ENCODE peak calls at places on chromosome 3, in ten cellular contexts. One of them, this sample, is unnamed.

GRCh38 chr3:148971819-148972218 is 19.5 kb upstream of the GYG1 start:
- DNase-seq in stomach: peak
- DNase-seq in spleen: no peak
- DNase-seq in esophagus muscularis mucosa: no peak
- DNase-seq in HL-60: no peak
- DNase-seq in SK-N-MC: no peak
- DNase-seq in breast epithelium: no peak
- DNase-seq in upper lobe of left lung: no peak
- DNase-seq in GM12891: no peak
- DNase-seq in transverse colon: no peak
- DNase-seq in this sample: no peak

GRCh38 chr3:15796331-15796730 is 1.4 kb downstream of the ANKRD28 start:
- DNase-seq in stomach: no peak
- DNase-seq in spleen: no peak
- DNase-seq in esophagus muscularis mucosa: no peak
- DNase-seq in HL-60: no peak
- DNase-seq in SK-N-MC: no peak
- DNase-seq in breast epithelium: no peak
- DNase-seq in upper lobe of left lung: no peak
- DNase-seq in GM12891: no peak
- DNase-seq in transverse colon: no peak
- DNase-seq in this sample: no peak

GRCh38 chr3:172351895-172352466 is 96.3 kb downstream of the GHSR start:
- DNase-seq in stomach: no peak
- DNase-seq in spleen: no peak
- DNase-seq in esophagus muscularis mucosa: no peak
- DNase-seq in HL-60: no peak
- DNase-seq in SK-N-MC: no peak
- DNase-seq in breast epithelium: no peak
- DNase-seq in upper lobe of left lung: no peak
- DNase-seq in GM12891: no peak
- DNase-seq in transverse colon: no peak
- DNase-seq in this sample: no peak

GRCh38 chr3:114451561-114452018 is 157.8 kb downstream of the TIGIT start:
- DNase-seq in stomach: peak
- DNase-seq in spleen: no peak
- DNase-seq in esophagus muscularis mucosa: no peak
- DNase-seq in HL-60: no peak
- DNase-seq in SK-N-MC: no peak
- DNase-seq in breast epithelium: no peak
- DNase-seq in upper lobe of left lung: no peak
- DNase-seq in GM12891: no peak
- DNase-seq in transverse colon: peak
- DNase-seq in this sample: no peak

GRCh38 chr3:46368569-46368968 is 2.2 kb upstream of the CCR5 start:
- DNase-seq in stomach: peak
- DNase-seq in spleen: peak
- DNase-seq in esophagus muscularis mucosa: no peak
- DNase-seq in HL-60: peak
- DNase-seq in SK-N-MC: no peak
- DNase-seq in breast epithelium: no peak
- DNase-seq in upper lobe of left lung: no peak
- DNase-seq in GM12891: no peak
- DNase-seq in transverse colon: peak
- DNase-seq in this sample: no peak

GRCh38 chr3:46930945-46931403 is 45.6 kb downstream of the CCDC12 start:
- DNase-seq in stomach: peak
- DNase-seq in spleen: peak
- DNase-seq in esophagus muscularis mucosa: no peak
- DNase-seq in HL-60: no peak
- DNase-seq in SK-N-MC: no peak
- DNase-seq in breast epithelium: no peak
- DNase-seq in upper lobe of left lung: no peak
- DNase-seq in GM12891: no peak
- DNase-seq in transverse colon: no peak
- DNase-seq in this sample: no peak

GRCh38 chr3:83435173-83435572 is 1523.6 kb upstream of the CADM2 start:
- DNase-seq in stomach: no peak
- DNase-seq in spleen: no peak
- DNase-seq in esophagus muscularis mucosa: no peak
- DNase-seq in HL-60: no peak
- DNase-seq in SK-N-MC: no peak
- DNase-seq in breast epithelium: no peak
- DNase-seq in upper lobe of left lung: peak
- DNase-seq in GM12891: no peak
- DNase-seq in transverse colon: no peak
- DNase-seq in this sample: no peak

GRCh38 chr3:126522363-126522788 is 1.6 kb upstream of the CHST13 start:
- DNase-seq in stomach: peak
- DNase-seq in spleen: peak
- DNase-seq in esophagus muscularis mucosa: no peak
- DNase-seq in HL-60: peak
- DNase-seq in SK-N-MC: no peak
- DNase-seq in breast epithelium: peak
- DNase-seq in upper lobe of left lung: no peak
- DNase-seq in GM12891: peak
- DNase-seq in transverse colon: peak
- DNase-seq in this sample: no peak

GRCh38 chr3:13494463-13495350 is 14.6 kb downstream of the HDAC11 start:
- DNase-seq in stomach: no peak
- DNase-seq in spleen: peak
- DNase-seq in esophagus muscularis mucosa: no peak
- DNase-seq in HL-60: peak
- DNase-seq in SK-N-MC: no peak
- DNase-seq in breast epithelium: no peak
- DNase-seq in upper lobe of left lung: peak
- DNase-seq in GM12891: no peak
- DNase-seq in transverse colon: no peak
- DNase-seq in this sample: no peak

GRCh38 chr3:173976281-173976680 is 578.7 kb downstream of the NLGN1 start:
- DNase-seq in stomach: no peak
- DNase-seq in spleen: no peak
- DNase-seq in esophagus muscularis mucosa: no peak
- DNase-seq in HL-60: no peak
- DNase-seq in SK-N-MC: no peak
- DNase-seq in breast epithelium: no peak
- DNase-seq in upper lobe of left lung: no peak
- DNase-seq in GM12891: no peak
- DNase-seq in transverse colon: no peak
- DNase-seq in this sample: no peak

GRCh38 chr3:173398111-173398479 is 551 bp downstream of the NLGN1 start:
- DNase-seq in stomach: no peak
- DNase-seq in spleen: no peak
- DNase-seq in esophagus muscularis mucosa: no peak
- DNase-seq in HL-60: no peak
- DNase-seq in SK-N-MC: peak
- DNase-seq in breast epithelium: no peak
- DNase-seq in upper lobe of left lung: no peak
- DNase-seq in GM12891: no peak
- DNase-seq in transverse colon: no peak
- DNase-seq in this sample: no peak

GRCh38 chr3:194255252-194256039 is 95.7 kb downstream of the CPN2 start:
- DNase-seq in stomach: peak
- DNase-seq in spleen: peak
- DNase-seq in esophagus muscularis mucosa: peak
- DNase-seq in HL-60: peak
- DNase-seq in SK-N-MC: no peak
- DNase-seq in breast epithelium: peak
- DNase-seq in upper lobe of left lung: peak
- DNase-seq in GM12891: no peak
- DNase-seq in transverse colon: peak
- DNase-seq in this sample: peak

GRCh38 chr3:59940690-59941089 is 890.9 kb upstream of the CFAP20DC start:
- DNase-seq in stomach: no peak
- DNase-seq in spleen: no peak
- DNase-seq in esophagus muscularis mucosa: no peak
- DNase-seq in HL-60: peak
- DNase-seq in SK-N-MC: no peak
- DNase-seq in breast epithelium: no peak
- DNase-seq in upper lobe of left lung: no peak
- DNase-seq in GM12891: no peak
- DNase-seq in transverse colon: no peak
- DNase-seq in this sample: no peak

GRCh38 chr3:153513236-153513635 is 351.2 kb downstream of the RAP2B start:
- DNase-seq in stomach: no peak
- DNase-seq in spleen: no peak
- DNase-seq in esophagus muscularis mucosa: no peak
- DNase-seq in HL-60: no peak
- DNase-seq in SK-N-MC: no peak
- DNase-seq in breast epithelium: no peak
- DNase-seq in upper lobe of left lung: no peak
- DNase-seq in GM12891: no peak
- DNase-seq in transverse colon: no peak
- DNase-seq in this sample: no peak

GRCh38 chr3:186931487-186932280 is 1.4 kb downstream of the ST6GAL1 start:
- DNase-seq in stomach: peak
- DNase-seq in spleen: peak
- DNase-seq in esophagus muscularis mucosa: no peak
- DNase-seq in HL-60: peak
- DNase-seq in SK-N-MC: no peak
- DNase-seq in breast epithelium: no peak
- DNase-seq in upper lobe of left lung: peak
- DNase-seq in GM12891: no peak
- DNase-seq in transverse colon: peak
- DNase-seq in this sample: no peak
- TF ChIP-seq POLR2AphosphoS5 in stomach: no peak
- TF ChIP-seq POLR2AphosphoS5 in spleen: peak
- TF ChIP-seq POLR2AphosphoS5 in esophagus muscularis mucosa: no peak
- TF ChIP-seq POLR2AphosphoS5 in HL-60: no peak
- TF ChIP-seq POLR2AphosphoS5 in SK-N-MC: no peak
- TF ChIP-seq POLR2AphosphoS5 in breast epithelium: no peak
- TF ChIP-seq POLR2AphosphoS5 in upper lobe of left lung: peak
- TF ChIP-seq POLR2AphosphoS5 in GM12891: no peak
- TF ChIP-seq POLR2AphosphoS5 in transverse colon: no peak
- TF ChIP-seq POLR2AphosphoS5 in this sample: peak

DNA sequence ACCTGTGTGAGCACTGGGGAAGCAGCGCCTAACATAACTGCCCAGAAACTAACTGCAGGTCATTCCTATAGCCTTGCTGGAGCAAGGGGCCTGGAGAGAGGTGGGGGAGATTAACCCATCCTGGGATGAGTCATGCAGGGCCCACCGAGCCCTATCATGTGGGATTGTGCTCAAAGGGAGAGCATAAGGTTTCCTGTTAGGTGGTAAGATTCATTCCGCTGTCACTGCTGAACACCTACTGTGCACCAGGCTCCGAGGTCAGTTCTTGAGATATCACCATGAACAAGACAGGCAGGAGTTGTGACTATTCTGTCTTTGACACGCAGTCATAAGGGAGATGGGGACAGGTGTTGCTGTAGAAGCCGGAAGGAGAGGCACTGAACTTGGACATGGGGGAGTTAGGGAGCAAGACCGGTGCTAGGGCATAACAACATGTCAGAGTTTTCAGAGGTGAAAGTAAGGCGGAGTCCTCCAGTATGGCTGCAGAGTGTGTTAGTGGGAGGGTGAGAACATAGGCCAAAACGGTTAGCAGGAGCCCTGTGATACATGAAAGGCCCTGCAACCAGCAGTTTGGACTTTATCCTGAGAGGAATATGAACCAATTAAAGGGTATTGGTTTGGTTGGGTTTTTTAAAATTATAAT is 2.4 kb downstream of the SLC25A38 start:
- DNase-seq in stomach: no peak
- DNase-seq in spleen: no peak
- DNase-seq in esophagus muscularis mucosa: no peak
- DNase-seq in HL-60: no peak
- DNase-seq in SK-N-MC: no peak
- DNase-seq in breast epithelium: no peak
- DNase-seq in upper lobe of left lung: no peak
- DNase-seq in GM12891: no peak
- DNase-seq in transverse colon: no peak
- DNase-seq in this sample: no peak
- TF ChIP-seq POLR2AphosphoS5 in stomach: no peak
- TF ChIP-seq POLR2AphosphoS5 in spleen: no peak
- TF ChIP-seq POLR2AphosphoS5 in esophagus muscularis mucosa: no peak
- TF ChIP-seq POLR2AphosphoS5 in HL-60: no peak
- TF ChIP-seq POLR2AphosphoS5 in SK-N-MC: no peak
- TF ChIP-seq POLR2AphosphoS5 in breast epithelium: no peak
- TF ChIP-seq POLR2AphosphoS5 in upper lobe of left lung: no peak
- TF ChIP-seq POLR2AphosphoS5 in GM12891: no peak
- TF ChIP-seq POLR2AphosphoS5 in transverse colon: no peak
- TF ChIP-seq POLR2AphosphoS5 in this sample: no peak

GRCh38 chr3:116425126-116425525 is 20.2 kb downstream of the LSAMP start:
- DNase-seq in stomach: no peak
- DNase-seq in spleen: no peak
- DNase-seq in esophagus muscularis mucosa: no peak
- DNase-seq in HL-60: no peak
- DNase-seq in SK-N-MC: no peak
- DNase-seq in breast epithelium: no peak
- DNase-seq in upper lobe of left lung: no peak
- DNase-seq in GM12891: no peak
- DNase-seq in transverse colon: no peak
- DNase-seq in this sample: no peak

GRCh38 chr3:116426036-116426435 is 19.3 kb downstream of the LSAMP start:
- DNase-seq in stomach: no peak
- DNase-seq in spleen: no peak
- DNase-seq in esophagus muscularis mucosa: no peak
- DNase-seq in HL-60: no peak
- DNase-seq in SK-N-MC: no peak
- DNase-seq in breast epithelium: no peak
- DNase-seq in upper lobe of left lung: no peak
- DNase-seq in GM12891: no peak
- DNase-seq in transverse colon: no peak
- DNase-seq in this sample: no peak

GRCh38 chr3:116423365-116423764 is 21.9 kb downstream of the LSAMP start:
- DNase-seq in stomach: no peak
- DNase-seq in spleen: no peak
- DNase-seq in esophagus muscularis mucosa: no peak
- DNase-seq in HL-60: no peak
- DNase-seq in SK-N-MC: no peak
- DNase-seq in breast epithelium: no peak
- DNase-seq in upper lobe of left lung: no peak
- DNase-seq in GM12891: no peak
- DNase-seq in transverse colon: no peak
- DNase-seq in this sample: no peak

DNA sequence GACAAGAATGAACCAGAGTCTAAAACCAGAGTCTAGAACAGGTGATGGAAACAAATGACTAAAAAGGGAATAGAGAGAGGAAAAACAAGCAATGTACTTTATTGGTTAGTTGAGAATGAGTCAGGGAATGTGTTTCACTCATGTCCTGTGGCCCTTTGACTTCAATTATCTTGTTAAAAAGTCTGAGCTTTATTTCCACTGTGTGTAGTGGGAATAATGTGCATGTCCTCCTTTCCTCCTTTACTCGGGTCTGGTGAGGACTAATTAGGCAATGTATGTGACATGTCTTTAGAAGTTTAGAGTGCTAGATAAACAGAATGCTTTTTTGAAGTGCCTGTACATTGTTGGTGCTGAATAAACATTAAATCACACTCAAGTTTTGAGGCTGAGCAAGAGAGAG is 21.3 kb downstream of the LSAMP start:
- DNase-seq in stomach: no peak
- DNase-seq in spleen: no peak
- DNase-seq in esophagus muscularis mucosa: no peak
- DNase-seq in HL-60: no peak
- DNase-seq in SK-N-MC: no peak
- DNase-seq in breast epithelium: no peak
- DNase-seq in upper lobe of left lung: no peak
- DNase-seq in GM12891: no peak
- DNase-seq in transverse colon: no peak
- DNase-seq in this sample: no peak
- TF ChIP-seq POLR2AphosphoS5 in stomach: no peak
- TF ChIP-seq POLR2AphosphoS5 in spleen: no peak
- TF ChIP-seq POLR2AphosphoS5 in esophagus muscularis mucosa: no peak
- TF ChIP-seq POLR2AphosphoS5 in HL-60: no peak
- TF ChIP-seq POLR2AphosphoS5 in SK-N-MC: no peak
- TF ChIP-seq POLR2AphosphoS5 in breast epithelium: no peak
- TF ChIP-seq POLR2AphosphoS5 in upper lobe of left lung: no peak
- TF ChIP-seq POLR2AphosphoS5 in GM12891: no peak
- TF ChIP-seq POLR2AphosphoS5 in transverse colon: no peak
- TF ChIP-seq POLR2AphosphoS5 in this sample: no peak

GRCh38 chr3:33537135-33537534 is 96.9 kb upstream of the UBP1 start:
- DNase-seq in stomach: no peak
- DNase-seq in spleen: no peak
- DNase-seq in esophagus muscularis mucosa: no peak
- DNase-seq in HL-60: no peak
- DNase-seq in SK-N-MC: no peak
- DNase-seq in breast epithelium: no peak
- DNase-seq in upper lobe of left lung: no peak
- DNase-seq in GM12891: no peak
- DNase-seq in transverse colon: no peak
- DNase-seq in this sample: no peak
- TF ChIP-seq POLR2AphosphoS5 in stomach: no peak
- TF ChIP-seq POLR2AphosphoS5 in spleen: no peak
- TF ChIP-seq POLR2AphosphoS5 in esophagus muscularis mucosa: no peak
- TF ChIP-seq POLR2AphosphoS5 in HL-60: no peak
- TF ChIP-seq POLR2AphosphoS5 in SK-N-MC: no peak
- TF ChIP-seq POLR2AphosphoS5 in breast epithelium: no peak
- TF ChIP-seq POLR2AphosphoS5 in upper lobe of left lung: no peak
- TF ChIP-seq POLR2AphosphoS5 in GM12891: no peak
- TF ChIP-seq POLR2AphosphoS5 in transverse colon: no peak
- TF ChIP-seq POLR2AphosphoS5 in this sample: no peak